ENCODE peak calls at places on chromosome 11, in ten cellular contexts. U is activated CD8-positive, alpha-beta T cell treated with anti-CD3 and anti-CD28 coated beads for 36 hours; P is NCI-H2029; M is neuronal stem cell; D is brain microvascular endothelial cell; G is GDM1; C is stromal cell of bone marrow; L is activated gamma-delta T cell treated with Interleukin-2 at 50 U/mL for 16 hours; H is H9; Z is HFF-Myc. B is an unnamed sample.

GRCh38 chr11:808427-809286 is 1.1 kb upstream of the RPLP2 start:
- DNase-seq in U (peak), P (no peak), M (no peak), D (no peak), G (no peak), C (no peak), L (no peak), H (no peak), Z (no peak), B (no peak)

GRCh38 chr11:27902981-27903624 is 202.8 kb upstream of the BDNF start:
- DNase-seq in U (no peak), P (no peak), M (no peak), D (peak), G (no peak), C (peak), L (no peak), H (no peak), Z (no peak), B (no peak)

GRCh38 chr11:126405374-126405773 is 49.9 kb downstream of the ST3GAL4 start:
- DNase-seq in U (no peak), P (no peak), M (no peak), D (no peak), G (no peak), C (no peak), L (no peak), H (no peak), Z (no peak), B (no peak)

GRCh38 chr11:80929406-80929805 is 1488.6 kb upstream of the TENM4 start:
- DNase-seq in U (no peak), P (no peak), M (no peak), D (no peak), G (no peak), C (no peak), L (no peak), H (no peak), Z (no peak), B (no peak)

GRCh38 chr11:61707574-61707973 is 27.4 kb downstream of the DAGLA start:
- DNase-seq in U (no peak), P (no peak), M (no peak), D (no peak), G (no peak), C (no peak), L (no peak), H (no peak), Z (no peak), B (peak)

GRCh38 chr11:111105566-111105965 is 140.0 kb upstream of the POU2AF2 start:
- DNase-seq in U (no peak), P (no peak), M (no peak), D (peak), G (no peak), C (no peak), L (no peak), H (no peak), Z (no peak), B (no peak)

GRCh38 chr11:118338637-118339061 is 3.9 kb downstream of the CD3D start:
- DNase-seq in U (peak), P (no peak), M (no peak), D (no peak), G (peak), C (no peak), L (peak), H (no peak), Z (no peak), B (no peak)

GRCh38 chr11:11992257-11992690 is 16.2 kb downstream of the DKK3 start:
- DNase-seq in U (no peak), P (no peak), M (no peak), D (peak), G (no peak), C (no peak), L (no peak), H (no peak), Z (no peak), B (no peak)

GRCh38 chr11:406796-407650 is 7.8 kb downstream of the SIGIRR start:
- DNase-seq in U (peak), P (peak), M (peak), D (peak), G (peak), C (no peak), L (peak), H (peak), Z (peak), B (no peak)

GRCh38 chr11:126407682-126408288 is 52.3 kb downstream of the ST3GAL4 start:
- DNase-seq in U (no peak), P (no peak), M (no peak), D (no peak), G (no peak), C (no peak), L (no peak), H (no peak), Z (no peak), B (no peak)

GRCh38 chr11:119450590-119450989 is 27.6 kb upstream of the THY1 start:
- DNase-seq in U (no peak), P (no peak), M (no peak), D (no peak), G (no peak), C (no peak), L (no peak), H (no peak), Z (no peak), B (no peak)

GRCh38 chr11:76860539-76861475 is at the start of gene ACER3:
- DNase-seq in U (peak), P (peak), M (peak), D (peak), G (peak), C (peak), L (peak), H (peak), Z (peak), B (peak)

GRCh38 chr11:62958547-62959071 is 26.2 kb downstream of the SLC22A6 start:
- DNase-seq in U (no peak), P (peak), M (no peak), D (peak), G (no peak), C (no peak), L (no peak), H (no peak), Z (peak), B (no peak)

GRCh38 chr11:79113099-79113498 is 327.7 kb downstream of the TENM4 start:
- DNase-seq in U (no peak), P (peak), M (no peak), D (no peak), G (no peak), C (no peak), L (no peak), H (no peak), Z (no peak), B (no peak)

GRCh38 chr11:118012083-118012669 is 26.0 kb downstream of the IL10RA start:
- DNase-seq in U (peak), P (no peak), M (no peak), D (no peak), G (peak), C (no peak), L (peak), H (no peak), Z (no peak), B (no peak)

GRCh38 chr11:46352063-46352841 is 5.0 kb downstream of the DGKZ start:
- DNase-seq in U (peak), P (no peak), M (no peak), D (no peak), G (no peak), C (no peak), L (peak), H (peak), Z (no peak), B (no peak)

GRCh38 chr11:130849215-130849568 is 67.1 kb downstream of the SNX19 start:
- DNase-seq in U (no peak), P (no peak), M (no peak), D (no peak), G (no peak), C (peak), L (no peak), H (no peak), Z (peak), B (no peak)

GRCh38 chr11:9362393-9362863 is 22.0 kb upstream of the IPO7 start:
- DNase-seq in U (no peak), P (no peak), M (no peak), D (no peak), G (no peak), C (no peak), L (no peak), H (peak), Z (no peak), B (no peak)

GRCh38 chr11:109680127-109680526 is 258.1 kb downstream of the C11orf87 start:
- DNase-seq in U (no peak), P (no peak), M (no peak), D (peak), G (no peak), C (peak), L (no peak), H (no peak), Z (no peak), B (no peak)

GRCh38 chr11:79119491-79120284 is 321.1 kb downstream of the TENM4 start:
- DNase-seq in U (no peak), P (peak), M (peak), D (no peak), G (no peak), C (no peak), L (no peak), H (no peak), Z (no peak), B (peak)

GRCh38 chr11:121249039-121249663 is 43.4 kb upstream of the SC5D start:
- DNase-seq in U (peak), P (peak), M (peak), D (peak), G (no peak), C (peak), L (no peak), H (no peak), Z (no peak), B (no peak)